ENCODE peak calls at places on chromosome 20, in four cellular contexts. One of them, this sample, is unnamed.

GRCh38 chr20:25285091-25285647 is 37.3 kb downstream of the PYGB start:
- DNase-seq in K562: no peak
- DNase-seq in HepG2: no peak
- DNase-seq in GM12878: no peak
- DNase-seq in this sample: peak

GRCh38 chr20:42531675-42531985 is 658.1 kb downstream of the PTPRT start:
- DNase-seq in K562: no peak
- DNase-seq in HepG2: no peak
- DNase-seq in GM12878: no peak
- DNase-seq in this sample: no peak

GRCh38 chr20:46307139-46307998 is 929 bp downstream of the CDH22 start:
- DNase-seq in K562: peak
- DNase-seq in HepG2: peak
- DNase-seq in GM12878: no peak
- DNase-seq in this sample: peak

GRCh38 chr20:4592316-4593148 is 129.2 kb upstream of the PRND start:
- DNase-seq in GM12878: no peak
- DNase-seq in K562: peak
- DNase-seq in HepG2: peak
- DNase-seq in this sample: peak

GRCh38 chr20:51428451-51429143 is 113.9 kb downstream of the NFATC2 start:
- DNase-seq in HepG2: peak
- DNase-seq in K562: peak
- DNase-seq in GM12878: no peak
- DNase-seq in this sample: peak

GRCh38 chr20:21179796-21180195 is 53.9 kb downstream of the KIZ start:
- DNase-seq in K562: no peak
- DNase-seq in HepG2: no peak
- DNase-seq in GM12878: no peak
- DNase-seq in this sample: no peak

GRCh38 chr20:32189691-32190607 is 17.6 kb downstream of the PLAGL2 start:
- DNase-seq in GM12878: no peak
- DNase-seq in K562: no peak
- DNase-seq in HepG2: no peak
- DNase-seq in this sample: peak

GRCh38 chr20:12511499-12511898 is 497.3 kb upstream of the SPTLC3 start:
- DNase-seq in K562: no peak
- DNase-seq in GM12878: no peak
- DNase-seq in HepG2: no peak
- DNase-seq in this sample: no peak

GRCh38 chr20:50169329-50169823 is 15.9 kb upstream of the PEDS1 start:
- DNase-seq in GM12878: no peak
- DNase-seq in HepG2: peak
- DNase-seq in K562: peak
- DNase-seq in this sample: peak

GRCh38 chr20:37160683-37161082 is 18.4 kb upstream of the RPN2 start:
- DNase-seq in HepG2: no peak
- DNase-seq in K562: no peak
- DNase-seq in GM12878: no peak
- DNase-seq in this sample: no peak

GRCh38 chr20:46746972-46747371 is 37.5 kb downstream of the SLC2A10 start:
- DNase-seq in GM12878: no peak
- DNase-seq in K562: no peak
- DNase-seq in HepG2: no peak
- DNase-seq in this sample: no peak

GRCh38 chr20:8876381-8876780 is 192.5 kb upstream of the PLCB4 start:
- DNase-seq in HepG2: no peak
- DNase-seq in GM12878: no peak
- DNase-seq in K562: no peak
- DNase-seq in this sample: no peak

GRCh38 chr20:22257912-22258311 is 326.5 kb downstream of the FOXA2 start:
- DNase-seq in GM12878: no peak
- DNase-seq in HepG2: no peak
- DNase-seq in K562: no peak
- DNase-seq in this sample: no peak

GRCh38 chr20:35192071-35192872 is 20.4 kb downstream of the PROCR start:
- DNase-seq in GM12878: no peak
- DNase-seq in HepG2: no peak
- DNase-seq in K562: no peak
- DNase-seq in this sample: no peak

GRCh38 chr20:380763-381580 is 412 bp downstream of the TRIB3 start:
- DNase-seq in K562: peak
- DNase-seq in GM12878: no peak
- DNase-seq in HepG2: peak
- DNase-seq in this sample: peak

GRCh38 chr20:51639206-51639832 is 96.8 kb upstream of the NFATC2 start:
- DNase-seq in HepG2: peak
- DNase-seq in GM12878: no peak
- DNase-seq in K562: peak
- DNase-seq in this sample: peak

GRCh38 chr20:17226410-17227198 is at the start of gene PCSK2:
- DNase-seq in K562: peak
- DNase-seq in HepG2: no peak
- DNase-seq in GM12878: no peak
- DNase-seq in this sample: peak

GRCh38 chr20:48467622-48468021 is 360.2 kb downstream of the PREX1 start:
- DNase-seq in K562: peak
- DNase-seq in GM12878: no peak
- DNase-seq in HepG2: no peak
- DNase-seq in this sample: peak

GRCh38 chr20:46195264-46196038 is 77.3 kb downstream of the CD40 start:
- DNase-seq in K562: no peak
- DNase-seq in GM12878: no peak
- DNase-seq in HepG2: no peak
- DNase-seq in this sample: no peak

GRCh38 chr20:7912551-7912950 is 27.7 kb downstream of the HAO1 start:
- DNase-seq in GM12878: no peak
- DNase-seq in HepG2: no peak
- DNase-seq in K562: no peak
- DNase-seq in this sample: no peak

GRCh38 chr20:50196896-50197295 is 6.3 kb downstream of the CEBPB start:
- DNase-seq in K562: no peak
- DNase-seq in HepG2: no peak
- DNase-seq in GM12878: no peak
- DNase-seq in this sample: no peak

GRCh38 chr20:24684954-24685691 is 215.7 kb downstream of the SYNDIG1 start:
- DNase-seq in GM12878: no peak
- DNase-seq in K562: no peak
- DNase-seq in HepG2: no peak
- DNase-seq in this sample: peak

GRCh38 chr20:20459726-20460125 is 91.8 kb downstream of the INSM1 start:
- DNase-seq in HepG2: no peak
- DNase-seq in GM12878: no peak
- DNase-seq in K562: no peak
- DNase-seq in this sample: no peak

GRCh38 chr20:4794846-4795245 is 73.1 kb downstream of the PRND start:
- DNase-seq in K562: no peak
- DNase-seq in GM12878: no peak
- DNase-seq in HepG2: no peak
- DNase-seq in this sample: no peak

GRCh38 chr20:16476032-16476431 is 97.2 kb downstream of the KIF16B start:
- DNase-seq in GM12878: peak
- DNase-seq in K562: peak
- DNase-seq in HepG2: peak
- DNase-seq in this sample: no peak

GRCh38 chr20:64220891-64221527 is 34.5 kb upstream of the PCMTD2 start:
- DNase-seq in GM12878: no peak
- DNase-seq in K562: peak
- DNase-seq in HepG2: peak
- DNase-seq in this sample: no peak

GRCh38 chr20:12207875-12208274 is 290.2 kb downstream of the BTBD3 start:
- DNase-seq in HepG2: peak
- DNase-seq in K562: peak
- DNase-seq in GM12878: no peak
- DNase-seq in this sample: peak

GRCh38 chr20:4691753-4692152 is 30.0 kb upstream of the PRND start:
- DNase-seq in K562: no peak
- DNase-seq in GM12878: no peak
- DNase-seq in HepG2: peak
- DNase-seq in this sample: no peak

GRCh38 chr20:49132995-49133451 is 55.1 kb downstream of the STAU1 start:
- DNase-seq in HepG2: peak
- DNase-seq in K562: peak
- DNase-seq in GM12878: peak
- DNase-seq in this sample: no peak

GRCh38 chr20:61460261-61461047 is 208.4 kb downstream of the CDH4 start:
- DNase-seq in HepG2: no peak
- DNase-seq in GM12878: no peak
- DNase-seq in K562: no peak
- DNase-seq in this sample: no peak

GRCh38 chr20:61461459-61461858 is 209.4 kb downstream of the CDH4 start:
- DNase-seq in GM12878: no peak
- DNase-seq in HepG2: no peak
- DNase-seq in K562: no peak
- DNase-seq in this sample: no peak

GRCh38 chr20:61459266-61459665 is 207.2 kb downstream of the CDH4 start:
- DNase-seq in HepG2: no peak
- DNase-seq in GM12878: no peak
- DNase-seq in K562: no peak
- DNase-seq in this sample: no peak

GRCh38 chr20:61458146-61458746 is 206.2 kb downstream of the CDH4 start:
- DNase-seq in K562: no peak
- DNase-seq in GM12878: no peak
- DNase-seq in HepG2: no peak
- DNase-seq in this sample: no peak

DNA sequence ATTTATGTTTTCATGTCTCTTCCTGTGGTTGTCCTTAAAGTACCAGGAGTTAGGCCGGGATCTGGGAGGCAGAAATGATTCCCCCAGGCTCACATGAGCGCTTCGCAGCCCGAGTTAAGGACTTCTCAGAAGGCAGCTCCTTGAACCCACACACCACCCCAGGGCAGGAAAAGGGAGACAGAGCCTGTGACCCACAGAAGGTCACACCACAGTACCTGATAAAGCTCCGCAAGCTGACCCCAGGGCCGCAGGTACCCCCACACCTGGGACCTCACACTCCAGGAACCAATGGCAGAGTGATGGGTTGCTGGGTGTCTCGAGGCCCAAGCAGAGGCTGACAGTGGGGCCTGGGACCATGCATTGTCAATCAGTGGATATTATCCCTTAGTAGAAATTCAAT is 207.6 kb downstream of the CDH4 start:
- DNase-seq in K562: no peak
- DNase-seq in HepG2: no peak
- DNase-seq in GM12878: no peak
- DNase-seq in this sample: no peak
- TF ChIP-seq TCF7 in K562: no peak
- TF ChIP-seq TCF7 in HepG2: no peak
- TF ChIP-seq TCF7 in GM12878: no peak
- TF ChIP-seq TCF7 in this sample: no peak

GRCh38 chr20:54049156-54049555 is 21.2 kb downstream of the BCAS1 start:
- DNase-seq in HepG2: no peak
- DNase-seq in GM12878: no peak
- DNase-seq in K562: no peak
- DNase-seq in this sample: no peak

GRCh38 chr20:54048489-54048888 is 21.9 kb downstream of the BCAS1 start:
- DNase-seq in GM12878: no peak
- DNase-seq in K562: no peak
- DNase-seq in HepG2: no peak
- DNase-seq in this sample: no peak

GRCh38 chr20:54051019-54051418 is 19.4 kb downstream of the BCAS1 start:
- DNase-seq in HepG2: no peak
- DNase-seq in K562: no peak
- DNase-seq in GM12878: no peak
- DNase-seq in this sample: no peak

GRCh38 chr20:54047048-54047447 is 23.3 kb downstream of the BCAS1 start:
- DNase-seq in GM12878: no peak
- DNase-seq in K562: no peak
- DNase-seq in HepG2: no peak
- DNase-seq in this sample: no peak

DNA sequence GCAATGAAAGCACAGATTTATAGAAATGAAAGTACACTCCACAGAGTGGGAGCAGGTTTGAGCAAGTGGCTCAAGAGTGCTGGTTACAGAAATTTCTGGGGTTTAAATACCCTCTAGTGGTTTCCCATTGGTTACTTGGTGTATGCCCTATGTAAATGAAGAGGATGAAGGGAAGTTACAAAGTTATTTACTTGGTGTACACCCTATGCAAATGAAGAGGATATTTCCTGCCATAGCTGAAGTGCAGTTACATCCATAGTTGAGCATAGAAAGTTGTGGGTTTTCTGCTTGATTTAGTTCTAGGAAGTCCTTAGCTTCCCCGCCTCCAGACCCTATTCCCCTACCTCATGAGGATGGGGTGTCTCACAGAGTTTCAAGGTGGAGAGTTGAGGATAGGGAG is 22.7 kb downstream of the BCAS1 start:
- DNase-seq in K562: no peak
- DNase-seq in HepG2: no peak
- DNase-seq in GM12878: no peak
- DNase-seq in this sample: no peak
- TF ChIP-seq TCF7 in K562: no peak
- TF ChIP-seq TCF7 in HepG2: no peak
- TF ChIP-seq TCF7 in GM12878: no peak
- TF ChIP-seq TCF7 in this sample: no peak

GRCh38 chr20:56631318-56631989 is 2.3 kb downstream of the TFAP2C start:
- DNase-seq in GM12878: no peak
- DNase-seq in K562: no peak
- DNase-seq in HepG2: no peak
- DNase-seq in this sample: peak

GRCh38 chr20:56631990-56632327 is 2.9 kb downstream of the TFAP2C start:
- DNase-seq in K562: no peak
- DNase-seq in HepG2: no peak
- DNase-seq in GM12878: no peak
- DNase-seq in this sample: no peak

GRCh38 chr20:56629464-56630085 is 469 bp downstream of the TFAP2C start:
- DNase-seq in GM12878: no peak
- DNase-seq in K562: no peak
- DNase-seq in HepG2: no peak
- DNase-seq in this sample: no peak

GRCh38 chr20:56630086-56630493 is 984 bp downstream of the TFAP2C start:
- DNase-seq in K562: peak
- DNase-seq in HepG2: no peak
- DNase-seq in GM12878: no peak
- DNase-seq in this sample: peak

GRCh38 chr20:56630506-56631317 is 1.6 kb downstream of the TFAP2C start:
- DNase-seq in K562: no peak
- DNase-seq in HepG2: no peak
- DNase-seq in GM12878: no peak
- DNase-seq in this sample: peak
- TF ChIP-seq TCF7 in K562: no peak
- TF ChIP-seq TCF7 in HepG2: no peak
- TF ChIP-seq TCF7 in GM12878: no peak
- TF ChIP-seq TCF7 in this sample: no peak

GRCh38 chr20:62143118-62143975 is at the start of the genes PSMA7 and SS18L1:
- DNase-seq in K562: peak
- DNase-seq in GM12878: no peak
- DNase-seq in HepG2: peak
- DNase-seq in this sample: peak

GRCh38 chr20:62145688-62146018 is 2.1 kb downstream of the SS18L1 start:
- DNase-seq in GM12878: no peak
- DNase-seq in HepG2: no peak
- DNase-seq in K562: no peak
- DNase-seq in this sample: no peak

GRCh38 chr20:62146019-62146755 is 2.6 kb downstream of the SS18L1 start:
- DNase-seq in K562: no peak
- DNase-seq in HepG2: peak
- DNase-seq in GM12878: no peak
- DNase-seq in this sample: no peak

GRCh38 chr20:62142252-62143117 is 709 bp downstream of the PSMA7 start:
- DNase-seq in K562: no peak
- DNase-seq in HepG2: no peak
- DNase-seq in GM12878: no peak
- DNase-seq in this sample: peak

GRCh38 chr20:62143976-62144825 is 632 bp downstream of the SS18L1 start:
- DNase-seq in K562: peak
- DNase-seq in GM12878: no peak
- DNase-seq in HepG2: peak
- DNase-seq in this sample: peak
- TF ChIP-seq TCF7 in K562: no peak
- TF ChIP-seq TCF7 in GM12878: no peak
- TF ChIP-seq TCF7 in HepG2: no peak
- TF ChIP-seq TCF7 in this sample: no peak